ENCODE peak calls at places on chromosome 22, in four cellular contexts. One of them, this sample, is unnamed.

GRCh38 chr22:29512031-29512430 is 32.0 kb downstream of the NEFH start:
- DNase-seq in iPS DF 6.9: no peak
- DNase-seq in activated B cell treated with CpG ODN at 0.5 μM for 24 hours: no peak
- DNase-seq in EL: no peak
- DNase-seq in this sample: no peak

GRCh38 chr22:23376256-23376655 is 195.9 kb downstream of the BCR start:
- DNase-seq in activated B cell treated with CpG ODN at 0.5 μM for 24 hours: no peak
- DNase-seq in EL: peak
- DNase-seq in iPS DF 6.9: peak
- DNase-seq in this sample: peak

GRCh38 chr22:25942126-25942988 is 200.4 kb downstream of the MYO18B start:
- DNase-seq in activated B cell treated with CpG ODN at 0.5 μM for 24 hours: no peak
- DNase-seq in iPS DF 6.9: no peak
- DNase-seq in EL: no peak
- DNase-seq in this sample: no peak

GRCh38 chr22:19713228-19713627 is 1.1 kb upstream of the SEPTIN5 start:
- DNase-seq in EL: no peak
- DNase-seq in iPS DF 6.9: no peak
- DNase-seq in activated B cell treated with CpG ODN at 0.5 μM for 24 hours: no peak
- DNase-seq in this sample: no peak

GRCh38 chr22:39985383-39986045 is 9.2 kb upstream of the FAM83F start:
- DNase-seq in activated B cell treated with CpG ODN at 0.5 μM for 24 hours: no peak
- DNase-seq in EL: no peak
- DNase-seq in iPS DF 6.9: no peak
- DNase-seq in this sample: no peak

GRCh38 chr22:22749167-22749758 is 104.8 kb downstream of the GGTLC2 start:
- DNase-seq in EL: no peak
- DNase-seq in activated B cell treated with CpG ODN at 0.5 μM for 24 hours: no peak
- DNase-seq in iPS DF 6.9: no peak
- DNase-seq in this sample: no peak

GRCh38 chr22:28759861-28760560 is 12.5 kb upstream of the CCDC117 start:
- DNase-seq in activated B cell treated with CpG ODN at 0.5 μM for 24 hours: no peak
- DNase-seq in EL: no peak
- DNase-seq in iPS DF 6.9: peak
- DNase-seq in this sample: no peak

GRCh38 chr22:40394607-40395006 is 24.2 kb downstream of the SGSM3 start:
- DNase-seq in activated B cell treated with CpG ODN at 0.5 μM for 24 hours: no peak
- DNase-seq in iPS DF 6.9: no peak
- DNase-seq in EL: no peak
- DNase-seq in this sample: no peak

GRCh38 chr22:48093981-48094380 is 1331.5 kb downstream of the TBC1D22A start:
- DNase-seq in EL: no peak
- DNase-seq in iPS DF 6.9: no peak
- DNase-seq in activated B cell treated with CpG ODN at 0.5 μM for 24 hours: no peak
- DNase-seq in this sample: no peak

This sample was measured in AG08395.